ENCODE peak calls at places on chromosomes 12 and 14, in five cellular contexts. C is mesendoderm, Y is mesenchymal stem cell, V is H9, P is IMR-90. T is an unnamed sample.

GRCh38 chr12:87283111-87283510 is 746.1 kb downstream of the C12orf50 start:
- DNase-seq in C (peak; percentile 53), Y (no peak), V (no peak), P (no peak), T (no peak)

GRCh38 chr14:67411820-67412421 is at the start of gene PLEK2:
- DNase-seq in C (no peak), Y (no peak), V (no peak), P (no peak), T (no peak)

GRCh38 chr12:47221256-47222023 is 141.7 kb upstream of the AMIGO2 start:
- DNase-seq in C (no peak), Y (no peak), V (no peak), P (no peak), T (no peak)

GRCh38 chr14:101761881-101762529 is 496 bp downstream of the PPP2R5C start:
- DNase-seq in C (no peak), Y (peak; percentile 19), V (no peak), P (no peak), T (peak; percentile 53)

GRCh38 chr12:1576410-1577240 is 17.8 kb downstream of the FBXL14 start:
- DNase-seq in C (peak; percentile 74), Y (peak; percentile 88), V (no peak), P (peak; percentile 85), T (no peak)

GRCh38 chr12:45220366-45220931 is 4.6 kb downstream of the ANO6 start:
- DNase-seq in C (peak; percentile 62), Y (no peak), V (no peak), P (no peak), T (no peak)

GRCh38 chr12:88544991-88545684 is 35.1 kb downstream of the KITLG start:
- DNase-seq in C (no peak), Y (peak; percentile 45), V (no peak), P (peak; percentile 67), T (no peak)

GRCh38 chr14:36807727-36808126 is 146.1 kb downstream of the PAX9 start:
- DNase-seq in C (peak; percentile 43), Y (no peak), V (no peak), P (no peak), T (no peak)

GRCh38 chr14:49971156-49972141 is 78.6 kb downstream of the ARF6 start:
- DNase-seq in C (no peak), Y (no peak), V (no peak), P (peak; percentile 25), T (no peak)

GRCh38 chr14:59190372-59190771 is 1.9 kb downstream of the DAAM1 start:
- DNase-seq in C (peak; percentile 80), Y (no peak), V (peak; percentile 73), P (no peak), T (peak; percentile 29)

GRCh38 chr12:74334770-74335169 is 202.9 kb upstream of the ATXN7L3B start:
- DNase-seq in C (no peak), Y (peak; percentile 37), V (no peak), P (peak; percentile 6), T (no peak)

GRCh38 chr12:92049403-92049802 is 96.2 kb downstream of the BTG1 start:
- DNase-seq in C (no peak), Y (no peak), V (no peak), P (no peak), T (no peak)

GRCh38 chr14:93829839-93830481 is 41.7 kb upstream of the PRIMA1 start:
- DNase-seq in C (no peak), Y (no peak), V (no peak), P (no peak), T (no peak)

GRCh38 chr14:93832665-93833064 is 44.4 kb upstream of the PRIMA1 start:
- DNase-seq in C (no peak), Y (no peak), V (no peak), P (no peak), T (no peak)

GRCh38 chr14:93832076-93832475 is 43.8 kb upstream of the PRIMA1 start:
- DNase-seq in C (no peak), Y (no peak), V (no peak), P (no peak), T (no peak)

GRCh38 chr14:93834739-93835383 is 46.6 kb upstream of the PRIMA1 start:
- DNase-seq in C (no peak), Y (no peak), V (no peak), P (no peak), T (no peak)

GRCh38 chr14:93830753-93831461 is 42.6 kb upstream of the PRIMA1 start:
- DNase-seq in C (peak; percentile 21), Y (no peak), V (no peak), P (no peak), T (no peak)
- H2BK5ac ChIP-seq in C (no peak overlapping the region), Y (no peak overlapping the region), V (no peak overlapping the region), P (no peak overlapping the region), T (no peak overlapping the region)

GRCh38 chr12:26817183-26817591 is 15.8 kb downstream of the ITPR2 start:
- DNase-seq in C (no peak), Y (no peak), V (no peak), P (no peak), T (no peak)
- H3K4me1 ChIP-seq in C (no peaks in the 10 kb centered on the region), Y (peaks cover 1% of the 10 kb centered on the region), V (peaks cover 5% of the 10 kb centered on the region), P (no peaks in the 10 kb centered on the region), T (no peaks in the 10 kb centered on the region)

DNA sequence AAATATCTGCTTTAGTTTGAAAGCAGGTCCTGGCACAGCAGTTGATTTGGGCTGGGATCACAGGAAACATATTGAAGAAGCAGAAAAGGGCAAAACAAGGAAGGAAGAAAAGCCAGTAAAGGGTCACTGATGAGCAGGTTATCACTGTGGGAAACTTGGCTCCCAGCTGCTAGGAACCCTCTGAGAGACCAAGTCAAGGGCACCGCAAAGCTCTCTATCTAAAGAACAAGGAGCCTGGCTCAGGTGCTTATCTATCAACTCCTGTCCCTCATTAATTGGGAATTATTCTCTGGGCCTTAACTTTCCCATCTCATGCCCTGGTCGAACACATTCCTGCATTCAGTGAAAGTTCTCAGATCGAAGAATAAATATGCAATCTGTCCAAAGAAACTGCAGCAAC is 450.9 kb upstream of the RPL10L start:
- DNase-seq in C (peak; percentile 22), Y (no peak), V (peak; percentile 33), P (no peak), T (no peak)
- H2BK5ac ChIP-seq in C (no peak overlapping the region), Y (no peak overlapping the region), V (no peak overlapping the region), P (no peak overlapping the region), T (no peak overlapping the region)

GRCh38 chr12:11823043-11823442 is 173.6 kb downstream of the ETV6 start:
- DNase-seq in C (no peak), Y (peak; percentile 32), V (no peak), P (peak; percentile 84), T (no peak)

GRCh38 chr12:11823593-11823992 is 174.1 kb downstream of the ETV6 start:
- DNase-seq in C (no peak), Y (no peak), V (no peak), P (no peak), T (no peak)

GRCh38 chr12:11824736-11825135 is 175.3 kb downstream of the ETV6 start:
- DNase-seq in C (no peak), Y (no peak), V (no peak), P (no peak), T (no peak)

GRCh38 chr12:11825278-11825677 is 175.8 kb downstream of the ETV6 start:
- DNase-seq in C (peak; percentile 46), Y (no peak), V (no peak), P (no peak), T (no peak)

GRCh38 chr12:11824069-11824468 is 174.6 kb downstream of the ETV6 start:
- DNase-seq in C (no peak), Y (no peak), V (no peak), P (no peak), T (no peak)
- H3K4me1 ChIP-seq in C (peaks cover 14% of the 10 kb centered on the region), Y (peaks cover 20% of the 10 kb centered on the region), V (peaks cover 21% of the 10 kb centered on the region), P (peaks cover 25% of the 10 kb centered on the region), T (peaks cover 33% of the 10 kb centered on the region)

GRCh38 chr14:91112172-91112571 is 1.7 kb upstream of the DGLUCY start:
- DNase-seq in C (no peak), Y (no peak), V (no peak), P (no peak), T (no peak)

GRCh38 chr14:91116913-91117588 is 3.2 kb downstream of the DGLUCY start:
- DNase-seq in C (peak; percentile 48), Y (no peak), V (no peak), P (no peak), T (no peak)

GRCh38 chr14:91115986-91116385 is 2.1 kb downstream of the DGLUCY start:
- DNase-seq in C (no peak), Y (peak; percentile 16), V (no peak), P (peak; percentile 30), T (no peak)

GRCh38 chr14:91113829-91114078 is at the start of gene DGLUCY:
- DNase-seq in C (no peak), Y (peak; percentile 77), V (no peak), P (peak; percentile 75), T (no peak)

DNA sequence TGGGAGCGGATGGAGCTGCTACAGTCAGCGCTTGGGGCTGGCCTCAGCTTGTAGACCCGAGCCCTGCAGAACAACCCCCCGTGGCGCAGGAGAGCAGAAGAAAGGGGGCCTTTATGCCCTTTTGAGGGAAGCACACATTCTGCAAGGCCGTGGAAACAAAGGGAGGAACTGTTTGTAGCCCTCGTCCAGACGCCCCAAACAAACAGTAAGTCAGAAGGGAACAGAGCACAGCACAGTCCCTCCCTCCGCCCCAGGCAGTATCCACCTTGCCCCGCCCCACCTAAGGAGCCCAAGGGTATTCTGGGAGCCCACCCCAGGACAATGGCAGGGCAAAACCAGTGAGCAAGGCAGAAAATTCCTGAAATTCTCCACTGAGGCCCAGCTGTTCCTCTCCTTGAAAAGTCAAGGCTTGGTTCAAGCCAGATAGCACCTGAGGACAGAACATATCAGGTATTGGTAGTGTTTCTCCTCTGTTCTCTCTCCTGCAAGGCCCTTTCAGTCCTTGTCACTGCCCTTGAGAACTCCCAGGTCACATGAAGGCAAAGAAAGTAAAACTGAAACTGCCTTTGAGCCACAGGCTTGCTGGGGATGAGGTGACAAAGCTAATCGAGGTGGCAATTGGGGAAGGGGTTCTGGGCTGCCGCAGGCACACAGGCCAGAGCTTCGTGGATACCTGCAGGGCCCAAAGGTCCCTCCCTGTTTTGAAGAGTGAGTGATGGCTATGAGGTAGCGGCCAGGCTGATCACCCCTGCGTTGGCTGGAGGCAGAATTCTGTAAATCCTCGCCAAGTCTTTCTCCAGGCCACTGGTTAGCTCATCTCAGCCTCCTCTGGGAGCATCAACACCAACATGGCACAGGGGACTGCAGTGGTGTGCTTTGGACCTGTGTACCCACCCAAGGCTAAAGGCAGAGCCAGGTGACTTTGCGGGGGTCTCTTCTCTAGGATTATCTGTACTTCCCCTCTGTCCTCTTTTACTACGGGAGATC is 499 bp downstream of the DGLUCY start:
- DNase-seq in C (peak; percentile 97), Y (peak; percentile 81), V (peak; percentile 93), P (peak; percentile 43), T (peak; percentile 92)
- H2BK5ac ChIP-seq in C (peak overlapping the region; percentile 30), Y (no peak overlapping the region), V (peak overlapping the region; percentile 62), P (peak overlapping the region; percentile 7), T (peak overlapping the region; percentile 59)

GRCh38 chr12:56716933-56717880 is 7.9 kb downstream of the NACA start:
- DNase-seq in C (no peak), Y (no peak), V (no peak), P (no peak), T (no peak)
- H3K4me1 ChIP-seq in C (peaks cover 19% of the 10 kb centered on the region), Y (peaks cover 19% of the 10 kb centered on the region), V (peaks cover 7% of the 10 kb centered on the region), P (peaks cover 10% of the 10 kb centered on the region), T (peaks cover 15% of the 10 kb centered on the region)

GRCh38 chr14:21614245-21614644 is 20.5 kb downstream of the OR10G2 start:
- DNase-seq in C (peak; percentile 77), Y (no peak), V (no peak), P (no peak), T (no peak)

GRCh38 chr14:21612324-21612723 is 22.4 kb downstream of the OR10G2 start:
- DNase-seq in C (peak; percentile 21), Y (peak; percentile 17), V (no peak), P (no peak), T (no peak)

GRCh38 chr14:21617614-21618013 is 17.1 kb downstream of the OR10G2 start:
- DNase-seq in C (peak; percentile 25), Y (no peak), V (peak; percentile 34), P (no peak), T (no peak)
- H2BK5ac ChIP-seq in C (no peak overlapping the region), Y (no peak overlapping the region), V (no peak overlapping the region), P (no peak overlapping the region), T (no peak overlapping the region)

T was measured in neuronal stem cell.